ENCODE peak calls at places on chromosomes 3 and 15, in eight cellular contexts. X is GDM1; D is NCI-H460; C is aorta; E is central memory CD4-positive, alpha-beta T cell; R is T-helper 9 cell; B is stimulated activated CD4-positive, alpha-beta T cell treated with anti-CD3 and anti-CD28 coated beads, Interleukin-1b, Interleukin-23, amount 100 ng/mL, for 48 hours; H is neural progenitor cell. M is an unnamed sample.

GRCh38 chr3:190701096-190701532 is 161.4 kb downstream of the GMNC start:
- DNase-seq in C (no peak), X (peak), H (peak), R (no peak), B (no peak), D (peak), E (no peak), M (peak)

GRCh38 chr15:33069161-33069560 is 125.4 kb downstream of the FMN1 start:
- DNase-seq in E (no peak), R (no peak), C (no peak), D (no peak), B (no peak), H (no peak), X (no peak), M (peak)

GRCh38 chr3:120214161-120214560 is 70.9 kb downstream of the GPR156 start:
- DNase-seq in D (no peak), H (no peak), E (no peak), R (no peak), X (no peak), C (no peak), B (no peak), M (no peak)

GRCh38 chr15:100787567-100787941 is 92.1 kb upstream of the ALDH1A3 start:
- DNase-seq in D (no peak), X (no peak), C (no peak), E (no peak), R (no peak), B (no peak), H (no peak), M (no peak)

GRCh38 chr3:191094057-191094456 is 105.0 kb upstream of the OSTN start:
- DNase-seq in D (no peak), C (no peak), E (no peak), H (no peak), X (no peak), B (no peak), R (no peak), M (no peak)

GRCh38 chr15:35665855-35666536 is 120.0 kb upstream of the DPH6 start:
- DNase-seq in E (no peak), B (no peak), D (no peak), H (no peak), R (no peak), C (no peak), X (no peak), M (no peak)

GRCh38 chr3:126019683-126020082 is 50.7 kb downstream of the ROPN1B start:
- DNase-seq in D (no peak), X (no peak), R (no peak), H (no peak), C (no peak), B (no peak), E (no peak), M (no peak)

GRCh38 chr3:129441782-129442181 is 1.8 kb downstream of the IFT122 start:
- DNase-seq in H (no peak), C (no peak), R (no peak), E (no peak), X (no peak), B (no peak), D (no peak), M (peak)

GRCh38 chr3:177141471-177141870 is 55.8 kb downstream of the TBL1XR1 start:
- DNase-seq in C (no peak), B (no peak), R (no peak), E (no peak), X (no peak), H (no peak), D (no peak), M (no peak)

GRCh38 chr3:52827441-52827840 is 3.0 kb downstream of the ITIH4 start:
- DNase-seq in C (no peak), R (no peak), H (no peak), E (no peak), X (no peak), D (no peak), B (no peak), M (no peak)

GRCh38 chr3:8481380-8481779 is 20.2 kb upstream of the LMCD1 start:
- DNase-seq in R (no peak), X (no peak), H (no peak), E (no peak), B (no peak), C (no peak), D (no peak), M (no peak)

GRCh38 chr3:159726231-159726964 is 262.2 kb upstream of the IL12A start:
- DNase-seq in C (no peak), X (no peak), E (no peak), H (no peak), B (no peak), D (no peak), R (no peak), M (no peak)

GRCh38 chr3:9930804-9931418 is 2.7 kb upstream of the CRELD1 start:
- DNase-seq in E (no peak), R (no peak), H (no peak), C (no peak), X (peak), B (no peak), D (no peak), M (no peak)

GRCh38 chr3:194377708-194378107 is 8.2 kb upstream of the LRRC15 start:
- DNase-seq in D (no peak), R (no peak), E (no peak), X (no peak), H (no peak), C (no peak), B (no peak), M (no peak)

GRCh38 chr3:149314807-149315578 is 18.4 kb downstream of the TM4SF18 start:
- DNase-seq in H (no peak), R (no peak), D (no peak), E (no peak), B (no peak), C (no peak), X (no peak), M (no peak)

GRCh38 chr3:174132421-174133042 is 726.6 kb upstream of the NAALADL2 start:
- DNase-seq in H (no peak), C (no peak), B (no peak), X (no peak), E (no peak), D (no peak), R (no peak), M (no peak)

GRCh38 chr3:124700880-124701684 is 29.2 kb upstream of the UMPS start:
- DNase-seq in H (peak), E (no peak), B (no peak), X (no peak), D (no peak), C (no peak), R (no peak), M (no peak)

GRCh38 chr15:72220678-72221077 is 10.3 kb downstream of the PKM start:
- DNase-seq in X (no peak), R (no peak), E (no peak), B (no peak), D (no peak), C (no peak), H (no peak), M (no peak)

GRCh38 chr3:109018828-109019227 is 65.1 kb upstream of the GUCA1C start:
- DNase-seq in C (no peak), H (no peak), R (no peak), X (no peak), E (no peak), B (no peak), D (peak), M (no peak)

GRCh38 chr3:38960953-38961622 is 90.7 kb downstream of the SCN11A start:
- DNase-seq in H (peak), R (peak), B (no peak), C (peak), X (no peak), D (peak), E (no peak), M (peak)

GRCh38 chr15:47588968-47589367 is 128.3 kb upstream of the SEMA6D start:
- DNase-seq in E (no peak), C (no peak), D (no peak), X (no peak), H (no peak), R (no peak), B (no peak), M (no peak)

GRCh38 chr3:144182501-144182900 is 210.9 kb downstream of the DIPK2A start:
- DNase-seq in R (no peak), E (no peak), B (no peak), D (no peak), C (no peak), H (no peak), X (no peak), M (no peak)